ENCODE peak calls at places on chromosomes 11 and 22, in seven cellular contexts. T is upper lobe of right lung, N is tibial artery, Z is Caco-2, W is WERI-Rb-1, U is fibroblast of lung, O is psoas muscle. K is an unnamed sample.

GRCh38 chr11:15650105-15650938 is 535.6 kb downstream of the INSC start:
- DNase-seq in Z (peak; percentile 98), W (peak; percentile 87), U (peak; percentile 87), O (peak; percentile 95), T (peak; percentile 95), N (peak; percentile 93), K (peak; percentile 55)

GRCh38 chr11:100875521-100875869 is 188.4 kb downstream of the ARHGAP42 start:
- DNase-seq in U (no peak), O (no peak), Z (no peak), T (no peak), W (no peak), N (no peak), K (no peak)

GRCh38 chr11:60700689-60701508 is 1.5 kb downstream of the MS4A8 start:
- DNase-seq in W (peak; percentile 37), O (no peak), N (no peak), Z (peak; percentile 75), U (no peak), T (no peak), K (no peak)

GRCh38 chr11:110763249-110764011 is 51.2 kb upstream of the ARHGAP20 start:
- DNase-seq in Z (no peak), O (no peak), W (no peak), N (no peak), U (peak; percentile 78), T (no peak), K (no peak)

GRCh38 chr11:130476922-130477491 is 28.6 kb downstream of the ADAMTS15 start:
- DNase-seq in T (no peak), Z (no peak), U (no peak), W (no peak), O (no peak), N (no peak), K (no peak)

GRCh38 chr11:109795234-109795633 is 298.0 kb upstream of the ZC3H12C start:
- DNase-seq in T (no peak), N (no peak), Z (no peak), U (peak; percentile 78), O (no peak), W (no peak), K (no peak)

GRCh38 chr11:2530131-2530854 is 85.5 kb downstream of the KCNQ1 start:
- DNase-seq in W (no peak), T (peak; percentile 58), U (no peak), O (peak; percentile 5), Z (no peak), N (no peak), K (no peak)

GRCh38 chr22:50729391-50730012 is 8.5 kb upstream of the ACR start:
- DNase-seq in O (no peak), U (no peak), W (peak; percentile 4), N (peak; percentile 9), Z (no peak), T (peak; percentile 60), K (no peak)

GRCh38 chr11:128909438-128910125 is 18.4 kb downstream of the KCNJ5 start:
- DNase-seq in N (no peak), W (no peak), O (no peak), T (no peak), Z (no peak), U (no peak), K (no peak)

GRCh38 chr11:104917259-104918112 is 19.2 kb upstream of the CASP12 start:
- DNase-seq in U (no peak), W (no peak), T (no peak), O (no peak), N (no peak), Z (no peak), K (no peak)

GRCh38 chr11:10398525-10398924 is 56.5 kb upstream of the AMPD3 start:
- DNase-seq in N (peak; percentile 73), O (peak; percentile 31), W (no peak), Z (no peak), U (no peak), T (no peak), K (no peak)

GRCh38 chr11:101127699-101128570 is 1.7 kb downstream of the PGR start:
- DNase-seq in W (peak; percentile 23), U (no peak), T (peak; percentile 65), Z (peak; percentile 40), N (peak; percentile 47), O (peak; percentile 19), K (no peak)

GRCh38 chr22:50192825-50193204 is 7.1 kb downstream of the TRABD start:
- DNase-seq in U (no peak), T (no peak), O (peak; percentile 14), Z (no peak), W (no peak), N (no peak), K (no peak)

GRCh38 chr11:24734742-24735141 is 237.9 kb downstream of the LUZP2 start:
- DNase-seq in T (no peak), U (no peak), W (no peak), O (no peak), N (no peak), Z (no peak), K (no peak)

GRCh38 chr22:19178065-19178658 is 374 bp downstream of the SLC25A1 start:
- DNase-seq in Z (peak; percentile 73), O (no peak), W (peak; percentile 46), U (peak; percentile 15), N (no peak), T (peak; percentile 83), K (no peak)

GRCh38 chr22:42648368-42649260 is 578 bp downstream of the CYB5R3 start:
- DNase-seq in U (peak; percentile 65), N (peak; percentile 45), Z (peak; percentile 26), T (peak; percentile 87), W (peak; percentile 35), O (peak; percentile 74), K (no peak)

GRCh38 chr11:2777396-2777795 is 77.6 kb upstream of the KCNQ1OT1 start:
- DNase-seq in T (peak; percentile 56), Z (no peak), N (no peak), W (no peak), U (peak; percentile 49), O (no peak), K (no peak)

GRCh38 chr11:109320595-109320994 is 101.4 kb upstream of the C11orf87 start:
- DNase-seq in U (peak; percentile 91), N (no peak), T (no peak), W (no peak), O (no peak), Z (peak; percentile 8), K (peak; percentile 78)

DNA sequence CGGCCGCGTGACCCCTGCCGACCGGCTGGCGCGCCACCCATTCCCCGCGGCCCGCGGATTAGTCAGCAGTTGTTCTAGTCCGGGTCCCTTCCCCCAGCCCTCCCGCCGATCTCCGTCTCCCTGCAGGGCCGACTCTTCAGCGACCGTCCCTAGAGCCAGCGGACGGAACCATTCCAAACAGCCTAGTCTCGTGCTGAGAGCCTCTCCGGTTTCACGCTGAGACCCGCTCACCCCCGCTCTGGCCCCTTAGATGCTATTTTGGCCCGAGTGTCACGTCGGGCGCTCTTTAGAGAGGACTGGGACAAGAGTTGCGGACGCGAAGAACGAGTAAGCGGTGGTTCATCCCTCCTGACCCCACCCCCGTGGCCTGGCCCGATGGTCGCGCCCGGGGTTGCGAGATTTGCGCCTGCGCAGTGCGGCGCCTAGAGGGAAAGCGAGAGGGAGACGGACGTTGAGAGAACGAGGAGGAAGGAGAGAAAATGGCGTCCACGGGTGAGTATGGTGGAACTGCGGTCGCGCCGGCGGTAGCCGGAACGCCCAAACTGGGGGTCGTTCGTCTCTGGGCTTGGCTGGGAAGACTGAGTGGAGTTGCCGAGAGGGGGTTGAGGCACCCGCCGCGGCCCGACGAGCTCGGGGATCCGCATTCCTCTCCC is at the start of the genes EWSR1 and RHBDD3:
- DNase-seq in Z (peak; percentile 97), O (peak; percentile 98), U (peak; percentile 98), T (peak; percentile 97), W (peak; percentile 98), N (peak; percentile 95), K (peak; percentile 92)
- TF ChIP-seq CTCF in Z (no peak), O (no peak), U (no peak), T (no peak), W (no peak), N (no peak), K (no peak)

DNA sequence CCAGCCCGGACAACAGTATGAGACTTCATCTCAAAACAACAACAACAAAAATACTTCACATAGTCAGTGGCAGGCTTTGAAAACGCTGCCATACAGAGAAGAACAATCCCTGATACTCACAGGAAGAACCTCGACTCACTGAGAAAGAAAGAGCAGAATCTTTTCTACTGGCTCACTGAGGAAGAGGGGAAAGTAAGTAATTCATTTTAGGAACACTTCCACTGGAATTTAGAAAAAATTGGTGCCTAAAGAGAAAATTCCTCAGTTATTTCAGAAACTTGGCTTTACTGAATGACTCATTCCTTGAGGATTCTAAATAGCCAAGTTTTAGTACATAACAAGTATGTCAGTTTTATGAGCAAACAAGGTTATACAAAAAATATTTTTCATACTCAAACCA is 12.3 kb downstream of the NARS2 start:
- DNase-seq in U (peak; percentile 79), Z (no peak), T (no peak), N (no peak), W (no peak), O (no peak), K (peak; percentile 58)
- H3K4me3 ChIP-seq in U (no peak overlapping the region), Z (no peak overlapping the region), T (no peak overlapping the region), N (peak overlapping the region; percentile 4), W (no peak overlapping the region), O (no peak overlapping the region), K (no peak overlapping the region)

GRCh38 chr11:119320593-119321524 is 3.9 kb upstream of the MCAM start:
- DNase-seq in N (peak; percentile 62), U (peak; percentile 74), O (peak; percentile 53), W (no peak), T (peak; percentile 74), Z (peak; percentile 42), K (no peak)
- TF ChIP-seq CTCF in N (no peak), U (no peak), O (no peak), W (no peak), T (no peak), Z (peak; percentile 15), K (no peak)

GRCh38 chr22:39661842-39662676 is 91.5 kb downstream of the CACNA1I start:
- DNase-seq in U (no peak), W (no peak), O (no peak), T (no peak), N (no peak), Z (peak; percentile 72), K (no peak)

GRCh38 chr22:39664485-39665200 is 94.1 kb downstream of the CACNA1I start:
- DNase-seq in Z (peak; percentile 68), U (no peak), O (no peak), T (no peak), W (peak; percentile 31), N (no peak), K (no peak)

GRCh38 chr22:39663751-39664150 is 93.2 kb downstream of the CACNA1I start:
- DNase-seq in U (no peak), Z (no peak), N (no peak), T (no peak), W (no peak), O (no peak), K (no peak)

GRCh38 chr22:39661501-39661841 is 90.9 kb downstream of the CACNA1I start:
- DNase-seq in U (no peak), T (no peak), Z (no peak), N (no peak), W (no peak), O (no peak), K (no peak)

GRCh38 chr22:39662677-39663034 is 92.1 kb downstream of the CACNA1I start:
- DNase-seq in U (no peak), T (no peak), Z (no peak), O (no peak), W (no peak), N (no peak), K (no peak)
- H3K4me3 ChIP-seq in U (no peak overlapping the region), T (no peak overlapping the region), Z (no peak overlapping the region), O (no peak overlapping the region), W (no peak overlapping the region), N (no peak overlapping the region), K (no peak overlapping the region)

K was measured in retinal pigment epithelial cell.